ENCODE peak calls at places on chromosomes 3 and 15, in seven cellular contexts. Q is left ventricle myocardium inferior; L is SJCRH30; X is CD4-positive, CD25-positive, alpha-beta regulatory T cell; H is NCI-H748 treated with DMSO at 0.1 percent for 48 hours; E is mucosa of descending colon; I is NCI-H1417. A is an unnamed sample.

GRCh38 chr15:75842722-75843617 is at the start of gene UBE2Q2:
- DNase-seq in Q (peak), L (peak), X (peak), H (peak), E (peak), I (peak), A (peak)

GRCh38 chr15:70480196-70480856 is 283.0 kb downstream of the UACA start:
- DNase-seq in Q (no peak), L (no peak), X (no peak), H (no peak), E (no peak), I (no peak), A (no peak)

GRCh38 chr3:11603628-11604027 is 40.1 kb downstream of the VGLL4 start:
- DNase-seq in Q (no peak), L (no peak), X (no peak), H (no peak), E (no peak), I (no peak), A (no peak)

GRCh38 chr15:67107014-67107812 is 41.8 kb downstream of the SMAD3 start:
- DNase-seq in Q (peak), L (no peak), X (no peak), H (no peak), E (peak), I (no peak), A (peak)

GRCh38 chr3:64684715-64685261 is 3.0 kb downstream of the ADAMTS9 start:
- DNase-seq in Q (peak), L (peak), X (no peak), H (no peak), E (peak), I (no peak), A (peak)

GRCh38 chr3:49591615-49592014 is 37.3 kb downstream of the BSN start:
- DNase-seq in Q (no peak), L (no peak), X (no peak), H (no peak), E (no peak), I (peak), A (no peak)

GRCh38 chr3:22836131-22836530 is 367.0 kb upstream of the UBE2E2 start:
- DNase-seq in Q (no peak), L (no peak), X (no peak), H (no peak), E (no peak), I (peak), A (peak)

GRCh38 chr3:94147039-94147438 is 84.2 kb downstream of the NSUN3 start:
- DNase-seq in Q (no peak), L (no peak), X (no peak), H (no peak), E (no peak), I (no peak), A (no peak)

GRCh38 chr15:70447511-70447910 is 315.8 kb downstream of the UACA start:
- DNase-seq in Q (no peak), L (no peak), X (no peak), H (no peak), E (no peak), I (no peak), A (no peak)

GRCh38 chr3:185021326-185021725 is 131.5 kb downstream of the C3orf70 start:
- DNase-seq in Q (no peak), L (no peak), X (no peak), H (no peak), E (no peak), I (no peak), A (no peak)

GRCh38 chr15:77083381-77084160 is 12.7 kb upstream of the TSPAN3 start:
- DNase-seq in Q (peak), L (no peak), X (peak), H (peak), E (peak), I (peak), A (peak)

GRCh38 chr3:170735821-170736220 is 134.2 kb downstream of the RPL22L1 start:
- DNase-seq in Q (no peak), L (no peak), X (no peak), H (no peak), E (no peak), I (no peak), A (no peak)

GRCh38 chr15:81394609-81395008 is 20.6 kb upstream of the TMC3 start:
- DNase-seq in Q (no peak), L (no peak), X (no peak), H (no peak), E (no peak), I (no peak), A (peak)

GRCh38 chr3:23889401-23889800 is 27.4 kb downstream of the NKIRAS1 start:
- DNase-seq in Q (no peak), L (no peak), X (no peak), H (no peak), E (no peak), I (no peak), A (no peak)

GRCh38 chr15:75921732-75922703 is 18.3 kb downstream of the FBXO22 start:
- DNase-seq in Q (no peak), L (peak), X (no peak), H (no peak), E (no peak), I (peak), A (peak)

GRCh38 chr3:55630280-55630920 is 143.3 kb upstream of the WNT5A start:
- DNase-seq in Q (no peak), L (no peak), X (no peak), H (no peak), E (no peak), I (no peak), A (no peak)

GRCh38 chr15:62449638-62450037 is 284.6 kb upstream of the C2CD4B start:
- DNase-seq in Q (no peak), L (no peak), X (no peak), H (no peak), E (no peak), I (no peak), A (no peak)

GRCh38 chr15:77529394-77530159 is 103.1 kb downstream of the LINGO1 start:
- DNase-seq in Q (no peak), L (no peak), X (no peak), H (no peak), E (no peak), I (no peak), A (no peak)

GRCh38 chr3:132230156-132231000 is 86.8 kb upstream of the ACP3 start:
- DNase-seq in Q (no peak), L (no peak), X (no peak), H (no peak), E (no peak), I (no peak), A (no peak)

GRCh38 chr3:42935472-42935871 is 29.5 kb downstream of the ZNF662 start:
- DNase-seq in Q (no peak), L (no peak), X (no peak), H (no peak), E (no peak), I (no peak), A (no peak)

GRCh38 chr3:156704370-156705036 is 30.1 kb downstream of the TIPARP start:
- DNase-seq in Q (no peak), L (no peak), X (no peak), H (no peak), E (no peak), I (no peak), A (no peak)

GRCh38 chr3:106438916-106439315 is 570.1 kb upstream of the CBLB start:
- DNase-seq in Q (no peak), L (no peak), X (no peak), H (peak), E (no peak), I (peak), A (peak)